ENCODE peak calls at places on chromosomes 3 and 15, in ten cellular contexts. F is HTR-8/SVneo; A is stimulated activated CD4-positive, alpha-beta T cell treated with anti-CD3 and anti-CD28 coated beads, Interleukin-15, amount 100 ng/mL, for 1 hour; O is SK-N-SH; V is iPS-NIHi11; D is ovary; M is LoVo; W is DMS153; B is HS-5; E is cardiac muscle cell. X is an unnamed sample.

GRCh38 chr15:100887211-100887913 is 7.7 kb downstream of the ALDH1A3 start:
- DNase-seq in F (no peak), E (no peak), V (no peak), A (no peak), O (no peak), B (no peak), M (no peak), D (no peak), W (no peak), X (no peak)

GRCh38 chr3:61451841-61452240 is 109.5 kb upstream of the PTPRG start:
- DNase-seq in B (no peak), E (no peak), D (no peak), O (no peak), A (no peak), W (no peak), F (no peak), M (no peak), V (no peak), X (peak; percentile 56)

GRCh38 chr15:52735231-52736089 is 54.7 kb downstream of the ONECUT1 start:
- DNase-seq in O (peak; percentile 71), A (peak; percentile 32), W (peak; percentile 41), E (peak; percentile 81), M (peak; percentile 78), D (no peak), B (peak; percentile 59), F (peak; percentile 66), V (peak; percentile 78), X (peak; percentile 72)

GRCh38 chr3:191499307-191500125 is 38.6 kb downstream of the PYDC2 start:
- DNase-seq in B (no peak), E (peak; percentile 58), V (peak; percentile 52), D (peak; percentile 56), F (peak; percentile 48), M (peak; percentile 22), O (peak; percentile 70), W (peak; percentile 47), A (no peak), X (peak; percentile 54)

GRCh38 chr15:52362497-52362896 is 66.9 kb upstream of the MYO5C start:
- DNase-seq in E (peak; percentile 71), O (no peak), B (peak; percentile 51), D (no peak), F (no peak), A (no peak), V (no peak), W (no peak), M (no peak), X (peak; percentile 49)

GRCh38 chr15:68389936-68390790 is 41.8 kb downstream of the ITGA11 start:
- DNase-seq in D (peak; percentile 17), O (no peak), E (peak; percentile 80), V (no peak), B (peak; percentile 40), M (no peak), A (no peak), W (no peak), F (peak; percentile 81), X (peak; percentile 89)

GRCh38 chr15:99955532-99955931 is 222.3 kb upstream of the LYSMD4 start:
- DNase-seq in O (no peak), A (no peak), D (no peak), V (peak; percentile 0), E (no peak), B (no peak), F (no peak), W (no peak), M (no peak), X (no peak)

GRCh38 chr15:92391640-92392039 is 2.0 kb upstream of the ST8SIA2 start:
- DNase-seq in V (peak; percentile 47), E (peak; percentile 23), M (no peak), B (no peak), D (no peak), O (no peak), A (no peak), F (no peak), W (no peak), X (peak; percentile 50)

GRCh38 chr15:91032919-91033803 is 10.8 kb upstream of the VPS33B start:
- DNase-seq in O (peak; percentile 40), B (no peak), D (peak; percentile 44), A (peak; percentile 22), W (peak; percentile 61), E (peak; percentile 21), M (peak; percentile 52), V (peak; percentile 86), F (no peak), X (no peak)

GRCh38 chr3:190608850-190609589 is 95.1 kb downstream of the IL1RAP start:
- DNase-seq in W (no peak), O (no peak), M (no peak), D (no peak), A (no peak), E (peak; percentile 11), B (no peak), V (no peak), F (no peak), X (no peak)

GRCh38 chr15:83462026-83462425 is 14.9 kb downstream of the SH3GL3 start:
- DNase-seq in W (no peak), V (no peak), A (no peak), F (no peak), E (no peak), O (no peak), B (no peak), M (no peak), D (no peak), X (no peak)

GRCh38 chr15:57245130-57245529 is 131.2 kb upstream of the CGNL1 start:
- DNase-seq in M (no peak), E (peak; percentile 43), F (no peak), B (no peak), A (no peak), V (no peak), D (no peak), O (no peak), W (no peak), X (no peak)

GRCh38 chr3:184765730-184766074 is 46.3 kb upstream of the VPS8 start:
- DNase-seq in V (no peak), B (no peak), O (no peak), M (peak; percentile 73), A (no peak), E (no peak), D (no peak), W (no peak), F (no peak), X (no peak)

GRCh38 chr3:172082269-172082668 is 42.9 kb downstream of the FNDC3B start:
- DNase-seq in M (no peak), F (no peak), E (peak; percentile 84), A (no peak), B (peak; percentile 98), D (no peak), O (peak; percentile 57), V (no peak), W (no peak), X (peak; percentile 88)

GRCh38 chr3:30075514-30075913 is 530.9 kb upstream of the TGFBR2 start:
- DNase-seq in A (no peak), M (no peak), B (no peak), E (no peak), O (no peak), F (no peak), D (no peak), V (no peak), W (no peak), X (no peak)

GRCh38 chr3:155356594-155357370 is 63.3 kb upstream of the STRIT1 start:
- DNase-seq in B (no peak), A (no peak), E (no peak), W (no peak), O (no peak), M (no peak), V (peak; percentile 30), D (no peak), F (no peak), X (no peak)

GRCh38 chr15:82122754-82123400 is 77.1 kb upstream of the MEX3B start:
- DNase-seq in E (peak; percentile 90), A (no peak), W (no peak), M (peak; percentile 41), V (no peak), B (peak; percentile 89), O (no peak), F (peak; percentile 70), D (peak; percentile 68), X (peak; percentile 99)

GRCh38 chr3:143150979-143151726 is 31.6 kb downstream of the CHST2 start:
- DNase-seq in A (no peak), O (no peak), B (no peak), D (no peak), W (no peak), M (no peak), V (no peak), E (peak; percentile 69), F (no peak), X (no peak)

GRCh38 chr3:150446470-150446977 is 38.4 kb downstream of the TSC22D2 start:
- DNase-seq in D (no peak), A (no peak), V (no peak), E (no peak), F (no peak), M (no peak), O (no peak), W (no peak), B (no peak), X (no peak)

GRCh38 chr15:31489801-31490646 is 163.4 kb downstream of the KLF13 start:
- DNase-seq in V (peak; percentile 74), O (peak; percentile 75), E (peak; percentile 77), M (peak; percentile 71), D (no peak), F (peak; percentile 63), A (no peak), B (no peak), W (no peak), X (peak; percentile 37)

GRCh38 chr15:32677238-32677750 is 35.8 kb downstream of the SCG5 start:
- DNase-seq in D (no peak), M (no peak), A (no peak), V (no peak), O (no peak), B (no peak), F (no peak), W (peak; percentile 49), E (no peak), X (no peak)

GRCh38 chr3:12308517-12308916 is 19.6 kb downstream of the PPARG start:
- DNase-seq in D (no peak), M (peak; percentile 89), B (peak; percentile 91), O (no peak), W (no peak), F (no peak), E (peak; percentile 84), A (no peak), V (no peak), X (peak; percentile 75)

GRCh38 chr3:66836363-66837152 is 161.5 kb upstream of the KBTBD8 start:
- DNase-seq in M (no peak), W (no peak), O (no peak), A (no peak), B (no peak), D (no peak), V (no peak), F (no peak), E (no peak), X (no peak)

GRCh38 chr3:183385698-183386590 is 42.5 kb downstream of the MCF2L2 start:
- DNase-seq in M (peak; percentile 71), V (peak; percentile 67), D (no peak), A (no peak), E (peak; percentile 84), B (peak; percentile 40), O (peak; percentile 47), F (peak; percentile 63), W (peak; percentile 36), X (peak; percentile 72)

GRCh38 chr15:83207622-83208356 is at the start of gene HDGFL3:
- DNase-seq in E (peak; percentile 72), D (peak; percentile 86), O (peak; percentile 87), W (no peak), V (peak; percentile 82), M (no peak), B (no peak), A (no peak), F (peak; percentile 34), X (peak; percentile 51)

GRCh38 chr15:63565784-63566183 is 31.4 kb upstream of the FBXL22 start:
- DNase-seq in E (no peak), A (no peak), O (no peak), F (no peak), W (no peak), V (no peak), B (no peak), D (no peak), M (no peak), X (no peak)

GRCh38 chr3:37163262-37164020 is 10.9 kb downstream of the LRRFIP2 start:
- DNase-seq in E (peak; percentile 72), F (no peak), V (no peak), D (no peak), A (no peak), M (no peak), W (no peak), O (peak; percentile 20), B (peak; percentile 91), X (peak; percentile 65)

GRCh38 chr3:87706176-87706575 is 352.6 kb downstream of the CGGBP1 start:
- DNase-seq in O (no peak), A (no peak), V (no peak), B (peak; percentile 43), F (no peak), E (no peak), D (no peak), W (no peak), M (no peak), X (no peak)

X was measured in brain microvascular endothelial cell.